ENCODE peak calls at places on chromosomes 3 and 15, in five cellular contexts. Q is fibroblast of lung, H is mammary epithelial cell, K is HCT116, I is GM23248. A is an unnamed sample.

GRCh38 chr3:114706591-114707224 is 412.9 kb downstream of the TIGIT start:
- DNase-seq in Q (peak; percentile 53), H (peak; percentile 97), K (peak; percentile 88), I (peak; percentile 72), A (no peak)

GRCh38 chr3:158097571-158098553 is 8.4 kb downstream of the SHOX2 start:
- DNase-seq in Q (no peak), H (peak; percentile 80), K (no peak), I (no peak), A (no peak)

GRCh38 chr3:127817331-127817821 is 4.9 kb downstream of the MGLL start:
- DNase-seq in Q (peak; percentile 81), H (peak; percentile 93), K (peak; percentile 78), I (peak; percentile 91), A (no peak)

GRCh38 chr15:69980311-69981059 is 117.2 kb downstream of the TLE3 start:
- DNase-seq in Q (no peak), H (no peak), K (no peak), I (no peak), A (no peak)

GRCh38 chr3:100073555-100074307 is 40.6 kb downstream of the FILIP1L start:
- DNase-seq in Q (peak; percentile 84), H (no peak), K (no peak), I (no peak), A (no peak)

GRCh38 chr3:45987368-45988099 is 8.1 kb downstream of the FYCO1 start:
- DNase-seq in Q (peak; percentile 74), H (no peak), K (no peak), I (peak; percentile 91), A (no peak)

GRCh38 chr15:75123395-75123794 is 78.3 kb upstream of the C15orf39 start:
- DNase-seq in Q (peak; percentile 86), H (peak; percentile 70), K (no peak), I (peak; percentile 81), A (no peak)

GRCh38 chr3:149314807-149315578 is 18.4 kb downstream of the TM4SF18 start:
- DNase-seq in Q (peak; percentile 74), H (peak; percentile 82), K (no peak), I (peak; percentile 89), A (no peak)

GRCh38 chr3:38578081-38578475 is 71.4 kb downstream of the SCN5A start:
- DNase-seq in Q (no peak), H (no peak), K (no peak), I (no peak), A (no peak)

GRCh38 chr15:79900087-79900486 is 3.3 kb upstream of the MTHFS start:
- DNase-seq in Q (no peak), H (no peak), K (no peak), I (no peak), A (no peak)

GRCh38 chr3:12869025-12869695 is 27.8 kb upstream of the RPL32 start:
- DNase-seq in Q (no peak), H (no peak), K (no peak), I (no peak), A (no peak)

GRCh38 chr15:71654714-71655174 is 155.6 kb upstream of the NR2E3 start:
- DNase-seq in Q (no peak), H (no peak), K (no peak), I (peak; percentile 59), A (no peak)

GRCh38 chr15:66565731-66566130 is at the start of gene LCTL:
- DNase-seq in Q (peak; percentile 46), H (peak; percentile 68), K (no peak), I (peak; percentile 44), A (no peak)

GRCh38 chr3:20326537-20326936 is 140.5 kb upstream of the SGO1 start:
- DNase-seq in Q (peak; percentile 17), H (peak; percentile 47), K (no peak), I (peak; percentile 55), A (no peak)

GRCh38 chr3:12756185-12756584 is 2.9 kb downstream of the TMEM40 start:
- DNase-seq in Q (no peak), H (no peak), K (no peak), I (no peak), A (no peak)

GRCh38 chr15:33089878-33090757 is 104.4 kb downstream of the FMN1 start:
- DNase-seq in Q (peak; percentile 97), H (peak; percentile 79), K (no peak), I (peak; percentile 39), A (no peak)

GRCh38 chr3:38454179-38454883 is 641 bp downstream of the ACVR2B start:
- DNase-seq in Q (peak; percentile 19), H (peak; percentile 30), K (no peak), I (peak; percentile 65), A (no peak)

GRCh38 chr15:65384895-65385867 is 7.4 kb upstream of the IGDCC3 start:
- DNase-seq in Q (peak; percentile 77), H (peak; percentile 73), K (peak; percentile 74), I (peak; percentile 87), A (peak; percentile 38)
- TF ChIP-seq EZH2 in Q (no peak), H (no peak), K (no peak), I (no peak), A (peak; percentile 32)

GRCh38 chr3:29973763-29974162 is 632.6 kb upstream of the TGFBR2 start:
- DNase-seq in Q (no peak), H (no peak), K (no peak), I (no peak), A (no peak)
- H3K9me3 ChIP-seq in Q (no peaks in the 10 kb centered on the region), H (no peaks in the 10 kb centered on the region), K (no peaks in the 10 kb centered on the region), I (no peaks in the 10 kb centered on the region), A (no peaks in the 10 kb centered on the region)

GRCh38 chr15:38251726-38252480 is 733 bp upstream of the SPRED1 start:
- DNase-seq in Q (peak; percentile 100), H (peak; percentile 98), K (peak; percentile 96), I (peak; percentile 98), A (peak; percentile 77)

GRCh38 chr15:38254065-38254883 is 1.6 kb downstream of the SPRED1 start:
- DNase-seq in Q (peak; percentile 65), H (peak; percentile 81), K (peak; percentile 51), I (peak; percentile 77), A (no peak)

GRCh38 chr15:38253448-38253847 is 812 bp downstream of the SPRED1 start:
- DNase-seq in Q (peak; percentile 71), H (peak; percentile 68), K (peak; percentile 28), I (peak; percentile 84), A (no peak)

GRCh38 chr15:38255690-38256089 is 3.1 kb downstream of the SPRED1 start:
- DNase-seq in Q (no peak), H (no peak), K (no peak), I (peak; percentile 40), A (no peak)

DNA sequence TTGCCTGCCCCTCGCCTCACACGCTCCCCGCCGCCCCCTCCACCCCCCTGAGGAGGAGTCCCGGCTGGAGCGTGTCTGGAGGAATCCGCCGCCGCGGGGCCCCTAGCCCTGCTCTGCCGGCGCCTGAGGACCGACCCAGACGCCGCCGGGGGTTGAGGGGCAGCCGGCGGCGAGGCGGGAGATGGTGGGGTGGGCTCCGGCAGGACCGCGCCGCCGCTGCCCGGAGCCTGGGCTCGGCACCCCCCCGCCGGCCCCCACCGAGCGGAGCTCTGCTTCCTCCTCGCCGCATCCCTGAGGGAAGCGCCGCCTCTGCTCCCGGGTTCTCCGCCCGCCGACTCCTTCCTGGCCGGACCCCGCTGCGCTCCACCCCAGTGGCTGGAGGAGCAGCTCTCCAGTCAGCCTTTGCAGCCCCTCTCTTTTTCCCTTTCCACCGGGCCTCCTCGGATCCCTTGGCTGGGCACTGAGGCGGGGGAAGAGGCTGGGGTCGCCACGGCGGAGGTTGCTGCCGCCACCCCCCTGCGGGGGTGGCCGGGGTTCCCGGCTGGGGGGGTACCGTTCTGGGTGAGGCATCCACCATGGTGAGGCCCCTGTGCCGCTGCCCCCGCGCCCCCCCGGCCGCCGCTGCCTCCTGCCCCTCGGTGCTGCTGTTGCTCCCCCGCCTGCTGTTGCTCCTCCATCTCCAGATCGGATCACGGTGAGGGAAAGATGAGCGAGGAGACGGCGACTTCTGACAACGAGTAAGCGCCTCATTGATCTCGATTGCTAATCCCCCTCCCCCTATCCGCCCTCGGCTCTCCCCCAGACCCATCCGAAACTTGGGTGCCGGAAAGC is at the start of gene SPRED1:
- DNase-seq in Q (no peak), H (peak; percentile 57), K (no peak), I (peak; percentile 88), A (no peak)
- H2AFZ ChIP-seq in Q (peak within 1 kb of the TSS; percentile 81), H (peak within 1 kb of the TSS; percentile 98), K (peak within 1 kb of the TSS; percentile 84), I (peak within 1 kb of the TSS; percentile 89), A (peak within 1 kb of the TSS; percentile 90)

GRCh38 chr15:96409231-96410138 is 79.0 kb downstream of the NR2F2 start:
- DNase-seq in Q (no peak), H (no peak), K (no peak), I (peak; percentile 42), A (no peak)
- TF ChIP-seq EZH2 in Q (peak; percentile 40), H (peak; percentile 91), K (no peak), I (peak; percentile 100), A (peak; percentile 93)

DNA sequence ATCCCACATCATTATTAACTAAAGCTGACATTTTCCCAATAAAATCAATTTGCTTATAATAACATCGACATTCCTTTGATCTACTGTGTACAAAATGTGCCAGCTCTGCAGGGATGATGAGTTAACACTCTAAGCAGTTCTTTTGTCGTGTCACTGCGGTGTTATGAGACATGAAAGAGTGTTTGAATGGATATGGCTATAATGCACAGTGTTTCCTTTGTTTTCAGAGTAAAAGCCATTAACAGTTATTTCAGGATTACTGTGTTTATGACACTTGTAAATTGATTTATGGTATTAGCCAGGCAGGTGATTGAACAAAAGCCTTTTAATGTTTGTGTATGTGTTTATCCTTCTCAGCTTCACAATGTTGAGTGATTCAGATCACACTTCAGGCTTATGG is 115.6 kb downstream of the CHL1 start:
- DNase-seq in Q (no peak), H (no peak), K (no peak), I (no peak), A (no peak)
- H3K9me3 ChIP-seq in Q (no peaks in the 10 kb centered on the region), H (no peaks in the 10 kb centered on the region), K (peaks cover 7% of the 10 kb centered on the region), I (no peaks in the 10 kb centered on the region), A (no peaks in the 10 kb centered on the region)

GRCh38 chr3:142962175-142962519 is 1.3 kb downstream of the PAQR9 start:
- DNase-seq in Q (no peak), H (no peak), K (no peak), I (no peak), A (no peak)

GRCh38 chr3:142963266-142964149 is at the start of gene PAQR9:
- DNase-seq in Q (no peak), H (no peak), K (no peak), I (peak; percentile 72), A (no peak)

GRCh38 chr3:142961539-142961938 is 1.9 kb downstream of the PAQR9 start:
- DNase-seq in Q (no peak), H (no peak), K (no peak), I (no peak), A (no peak)

GRCh38 chr3:142962520-142963265 is 781 bp downstream of the PAQR9 start:
- DNase-seq in Q (no peak), H (no peak), K (no peak), I (no peak), A (no peak)

DNA sequence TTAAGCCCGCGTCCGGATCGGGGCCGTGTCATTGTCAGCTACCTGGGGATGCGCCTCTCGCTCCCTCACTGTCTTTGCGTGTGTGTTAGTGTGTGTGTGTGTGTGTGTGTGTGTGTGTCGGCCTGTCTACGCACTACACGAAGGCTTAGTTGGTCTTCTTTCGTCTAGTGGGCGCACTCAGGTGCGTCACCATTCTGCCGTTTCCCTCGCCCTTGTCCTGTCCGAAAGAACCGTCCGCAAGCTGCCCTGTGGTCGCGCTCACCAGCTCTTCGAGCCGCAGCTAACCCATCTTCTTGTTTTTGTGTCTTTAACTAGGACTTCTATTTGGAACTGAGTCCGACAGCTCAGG is 650 bp upstream of the PAQR9 start:
- DNase-seq in Q (no peak), H (no peak), K (no peak), I (peak; percentile 32), A (no peak)
- H2AFZ ChIP-seq in Q (no peak overlapping the region), H (peak overlapping the region; percentile 86), K (no peak overlapping the region), I (peak overlapping the region; percentile 86), A (peak overlapping the region; percentile 43)